ENCODE peak calls at places on chromosomes 3 and 15, in six cellular contexts. U is endothelial cell, D is mammary epithelial cell, X is astrocyte of the cerebellum, C is nephron progenitor cell, V is left ventricle myocardium inferior. N is an unnamed sample.
A peak's percentile ranks its signal among the peaks of the same experiment; 100 is the strongest.

GRCh38 chr3:50472958-50473357 is 30.5 kb downstream of the CACNA2D2 start:
- DNase-seq in U (no peak), D (no peak), X (no peak), C (no peak), V (no peak), N (no peak)

GRCh38 chr3:52396907-52397591 is 47.9 kb downstream of the SEMA3G start:
- DNase-seq in U (no peak), D (no peak), X (no peak), C (no peak), V (peak; percentile 6), N (no peak)

GRCh38 chr3:31762888-31763351 is 218.1 kb downstream of the OSBPL10 start:
- DNase-seq in U (no peak), D (no peak), X (no peak), C (peak; percentile 38), V (no peak), N (no peak)

GRCh38 chr3:186217820-186218164 is 108.9 kb upstream of the ETV5 start:
- DNase-seq in U (no peak), D (peak; percentile 36), X (no peak), C (no peak), V (no peak), N (no peak)

GRCh38 chr15:68888419-68888818 is 41.9 kb upstream of the SPESP1 start:
- DNase-seq in U (no peak), D (no peak), X (no peak), C (no peak), V (no peak), N (no peak)

GRCh38 chr15:82021992-82022391 is 23.8 kb downstream of the MEX3B start:
- DNase-seq in U (no peak), D (peak; percentile 80), X (no peak), C (no peak), V (no peak), N (peak; percentile 30)

GRCh38 chr3:148930785-148931184 is 60.6 kb upstream of the GYG1 start:
- DNase-seq in U (no peak), D (no peak), X (no peak), C (no peak), V (no peak), N (no peak)

GRCh38 chr3:20141841-20142240 is 44.2 kb downstream of the SGO1 start:
- DNase-seq in U (no peak), D (no peak), X (peak; percentile 80), C (peak; percentile 32), V (peak; percentile 65), N (no peak)

GRCh38 chr3:172138031-172138538 is 98.7 kb downstream of the FNDC3B start:
- DNase-seq in U (no peak), D (peak; percentile 68), X (no peak), C (no peak), V (no peak), N (peak; percentile 95)

GRCh38 chr3:49869525-49870126 is at the start of gene CAMKV:
- DNase-seq in U (peak; percentile 45), D (no peak), X (no peak), C (peak; percentile 66), V (no peak), N (no peak)

GRCh38 chr3:169865176-169865800 is 4.4 kb downstream of the LRRC31 start:
- DNase-seq in U (no peak), D (no peak), X (no peak), C (no peak), V (no peak), N (no peak)

GRCh38 chr3:169871129-169871886 is 1.6 kb upstream of the LRRC31 start:
- DNase-seq in U (no peak), D (peak; percentile 51), X (no peak), C (no peak), V (no peak), N (no peak)

GRCh38 chr3:169868369-169868768 is 1.4 kb downstream of the LRRC31 start:
- DNase-seq in U (no peak), D (no peak), X (no peak), C (no peak), V (no peak), N (no peak)

GRCh38 chr3:169867584-169868211 is 2.0 kb downstream of the LRRC31 start:
- DNase-seq in U (no peak), D (no peak), X (no peak), C (no peak), V (no peak), N (no peak)

DNA sequence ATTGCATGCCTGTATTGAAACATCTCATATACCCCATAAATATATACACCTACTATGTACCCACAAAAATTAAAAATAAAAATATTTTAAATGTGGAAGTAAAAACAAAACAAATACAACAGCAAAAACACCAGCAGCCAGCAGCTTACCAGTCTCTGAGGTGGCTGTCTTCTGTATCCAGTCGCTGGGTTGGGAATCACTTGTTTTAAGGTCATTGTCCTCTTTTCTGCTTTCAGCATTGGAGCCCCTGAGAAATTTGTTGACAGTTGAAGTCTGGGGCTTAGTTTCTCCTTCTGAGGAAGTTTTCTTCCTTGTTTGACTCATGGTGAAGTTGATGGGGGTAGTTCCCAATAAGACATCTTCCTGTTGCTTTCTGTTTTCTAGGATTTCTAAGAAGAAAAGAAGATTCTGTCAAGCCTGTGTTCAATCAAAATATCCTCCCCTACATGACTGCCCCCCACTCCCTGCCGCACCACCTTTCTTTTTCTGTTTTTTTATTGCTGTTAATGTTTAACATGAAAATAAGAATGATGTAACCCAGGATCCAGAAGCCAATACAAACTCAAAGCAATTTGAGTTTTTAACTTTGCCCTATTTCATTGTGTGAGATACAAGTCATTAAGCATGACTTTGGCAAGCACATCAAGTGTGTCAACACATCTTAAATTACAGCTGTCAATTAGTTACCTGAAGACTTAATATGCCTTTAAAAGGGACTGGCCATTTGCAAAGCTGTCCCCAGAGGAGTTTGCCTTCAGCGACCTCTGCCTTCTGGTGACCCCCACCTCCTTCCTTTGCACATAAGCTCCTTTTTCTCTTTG is at the start of gene LRRC31:
- DNase-seq in U (no peak), D (no peak), X (no peak), C (no peak), V (no peak), N (peak; percentile 67)
- TF ChIP-seq CTCF in U (no peak), D (no peak), X (no peak), C (no peak), V (no peak), N (no peak)

GRCh38 chr15:99981223-99981647 is 248.0 kb upstream of the LYSMD4 start:
- DNase-seq in U (no peak), D (peak; percentile 14), X (no peak), C (no peak), V (no peak), N (no peak)
- TF ChIP-seq CTCF in U (no peak), D (peak; percentile 5), X (no peak), C (no peak), V (peak; percentile 25), N (no peak)

GRCh38 chr15:62021991-62022600 is 38.2 kb downstream of the VPS13C start:
- DNase-seq in U (no peak), D (no peak), X (no peak), C (no peak), V (no peak), N (no peak)
- TF ChIP-seq CTCF in U (peak; percentile 60), D (peak; percentile 33), X (peak; percentile 35), C (peak; percentile 41), V (peak; percentile 27), N (peak; percentile 20)

GRCh38 chr15:77548608-77549551 is 83.8 kb downstream of the LINGO1 start:
- DNase-seq in U (no peak), D (no peak), X (no peak), C (no peak), V (no peak), N (no peak)
- TF ChIP-seq CTCF in U (no peak), D (no peak), X (no peak), C (no peak), V (no peak), N (no peak)

GRCh38 chr3:12875857-12876451 is 34.6 kb upstream of the RPL32 start:
- DNase-seq in U (peak; percentile 75), D (no peak), X (no peak), C (peak; percentile 89), V (peak; percentile 45), N (no peak)

GRCh38 chr3:12879191-12879815 is 37.9 kb upstream of the RPL32 start:
- DNase-seq in U (no peak), D (no peak), X (no peak), C (no peak), V (no peak), N (no peak)

GRCh38 chr3:12877040-12877439 is 35.7 kb upstream of the RPL32 start:
- DNase-seq in U (no peak), D (no peak), X (no peak), C (no peak), V (no peak), N (no peak)

GRCh38 chr3:12882336-12883310 is 41.3 kb upstream of the RPL32 start:
- DNase-seq in U (no peak), D (no peak), X (no peak), C (no peak), V (no peak), N (no peak)

DNA sequence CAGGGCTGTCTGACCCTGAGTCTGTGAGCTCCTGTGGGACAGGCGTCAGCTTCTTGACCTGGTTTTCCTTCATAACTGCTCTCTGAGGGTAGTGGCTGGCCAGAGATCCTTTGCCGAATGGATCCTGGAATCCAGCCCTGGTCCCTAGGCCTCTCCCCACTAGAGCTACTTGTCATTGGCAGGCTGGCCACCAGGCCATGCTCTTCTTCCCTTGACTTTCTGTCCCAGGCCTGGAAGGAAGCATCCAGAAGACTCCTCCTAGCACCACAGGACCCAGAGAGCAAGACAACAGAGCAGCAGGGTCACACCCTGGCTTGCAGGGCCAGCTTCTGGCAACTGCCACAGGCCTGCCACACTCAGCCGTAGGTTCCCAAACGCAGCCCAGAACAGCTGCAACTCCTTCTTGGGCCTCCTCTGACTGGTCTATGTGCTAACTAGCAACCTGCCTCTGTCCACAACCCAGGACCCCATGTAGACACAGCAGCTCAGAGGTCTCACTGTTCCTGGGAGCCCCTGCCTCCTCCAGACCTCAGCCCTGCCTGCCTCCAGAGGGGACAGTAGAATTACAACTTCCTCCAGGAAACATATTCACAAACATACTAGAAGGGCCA is 36.8 kb upstream of the RPL32 start:
- DNase-seq in U (no peak), D (no peak), X (no peak), C (no peak), V (no peak), N (no peak)
- TF ChIP-seq CTCF in U (no peak), D (no peak), X (no peak), C (no peak), V (no peak), N (no peak)

N was measured in LNCaP clone FGC.